ENCODE peak calls at places on chromosomes 1 and 21, in nine cellular contexts. S is omental fat pad; D is non-pigmented ciliary epithelial cell; G is HuH-7; R is H4; Z is T-helper 1 cell; V is SW 1271; Q is ovary; M is stimulated activated CD8-positive, alpha-beta memory T cell treated with anti-CD3 and anti-CD28 coated beads, Interleukin-7, amount 100 ng/mL, for 24 hours. B is an unnamed sample.

GRCh38 chr1:205111354-205111753 is 10.4 kb downstream of the RBBP5 start:
- DNase-seq in S (no peak), D (no peak), G (no peak), R (no peak), Z (no peak), V (no peak), Q (no peak), M (no peak), B (no peak)

GRCh38 chr1:2250721-2251281 is 22.7 kb downstream of the SKI start:
- DNase-seq in S (no peak), D (no peak), G (no peak), R (no peak), Z (no peak), V (no peak), Q (no peak), M (no peak), B (no peak)

GRCh38 chr1:33280091-33280661 is 23.9 kb downstream of the ZNF362 start:
- DNase-seq in S (no peak), D (no peak), G (no peak), R (no peak), Z (no peak), V (no peak), Q (no peak), M (no peak), B (no peak)

GRCh38 chr1:31618916-31619846 is 1.7 kb downstream of the HCRTR1 start:
- DNase-seq in S (no peak), D (no peak), G (no peak), R (no peak), Z (no peak), V (no peak), Q (no peak), M (no peak), B (no peak)

GRCh38 chr1:116571215-116571919 is 541 bp upstream of the CD58 start:
- DNase-seq in S (no peak), D (no peak), G (no peak), R (no peak), Z (no peak), V (no peak), Q (no peak), M (no peak), B (no peak)

GRCh38 chr1:44289530-44289929 is 65.5 kb downstream of the ERI3 start:
- DNase-seq in S (no peak), D (no peak), G (no peak), R (no peak), Z (no peak), V (no peak), Q (no peak), M (no peak), B (no peak)

GRCh38 chr1:50279622-50280320 is 143.5 kb downstream of the DMRTA2 start:
- DNase-seq in S (no peak), D (no peak), G (peak), R (no peak), Z (no peak), V (no peak), Q (no peak), M (no peak), B (peak)

GRCh38 chr1:70910013-70910412 is 137.6 kb downstream of the PTGER3 start:
- DNase-seq in S (no peak), D (no peak), G (no peak), R (no peak), Z (no peak), V (no peak), Q (no peak), M (no peak), B (no peak)

GRCh38 chr1:3515774-3516480 is 61.5 kb downstream of the ARHGEF16 start:
- DNase-seq in S (no peak), D (no peak), G (no peak), R (peak), Z (no peak), V (no peak), Q (no peak), M (no peak), B (no peak)

GRCh38 chr21:42350899-42351543 is at the start of gene TFF2:
- DNase-seq in S (no peak), D (no peak), G (no peak), R (no peak), Z (no peak), V (no peak), Q (no peak), M (no peak), B (peak)

GRCh38 chr21:45365186-45365607 is 39.8 kb upstream of the COL18A1 start:
- DNase-seq in S (no peak), D (no peak), G (no peak), R (no peak), Z (no peak), V (no peak), Q (no peak), M (no peak), B (no peak)

GRCh38 chr1:189697113-189697512 is 780.6 kb downstream of the BRINP3 start:
- DNase-seq in S (no peak), D (no peak), G (no peak), R (no peak), Z (no peak), V (no peak), Q (no peak), M (no peak), B (no peak)

GRCh38 chr1:231596337-231596791 is 30.2 kb upstream of the DISC1 start:
- DNase-seq in S (no peak), D (no peak), G (no peak), R (no peak), Z (no peak), V (no peak), Q (no peak), M (no peak), B (no peak)